ENCODE peak calls at places on chromosomes 1 and 21, in eight cellular contexts. L is body of pancreas, E is stomach, I is left lung, H is PC-3, P is heart right ventricle, J is HL-60, Z is upper lobe of right lung. Q is an unnamed sample.

GRCh38 chr1:24745711-24746582 is 700 bp downstream of the CLIC4 start:
- DNase-seq in L (peak), E (peak), I (no peak), H (peak), P (peak), J (peak), Z (peak), Q (peak)

GRCh38 chr1:61101461-61102440 is 19.4 kb downstream of the NFIA start:
- DNase-seq in L (no peak), E (no peak), I (no peak), H (no peak), P (no peak), J (no peak), Z (no peak), Q (no peak)

GRCh38 chr1:213369465-213369864 is 318.4 kb downstream of the RPS6KC1 start:
- DNase-seq in L (no peak), E (no peak), I (no peak), H (no peak), P (no peak), J (no peak), Z (no peak), Q (no peak)

GRCh38 chr1:10573446-10573845 is 98.7 kb downstream of the PEX14 start:
- DNase-seq in L (no peak), E (no peak), I (no peak), H (no peak), P (no peak), J (no peak), Z (no peak), Q (no peak)

GRCh38 chr1:14160766-14161165 is 437.7 kb upstream of the KAZN start:
- DNase-seq in L (no peak), E (no peak), I (no peak), H (no peak), P (no peak), J (no peak), Z (no peak), Q (no peak)

GRCh38 chr21:14545906-14546480 is at the start of gene SAMSN1:
- DNase-seq in L (peak), E (peak), I (peak), H (peak), P (no peak), J (peak), Z (no peak), Q (no peak)

GRCh38 chr1:161843156-161843555 is 77.0 kb downstream of the ATF6 start:
- DNase-seq in L (no peak), E (no peak), I (no peak), H (no peak), P (no peak), J (no peak), Z (no peak), Q (no peak)

GRCh38 chr1:42815938-42816599 is 853 bp upstream of the ERMAP start:
- DNase-seq in L (no peak), E (no peak), I (no peak), H (peak), P (no peak), J (peak), Z (no peak), Q (no peak)

GRCh38 chr1:234875953-234876814 is 252.5 kb downstream of the TOMM20 start:
- DNase-seq in L (peak), E (peak), I (peak), H (peak), P (no peak), J (peak), Z (peak), Q (peak)

GRCh38 chr1:9388628-9389184 is 96.0 kb downstream of the SPSB1 start:
- DNase-seq in L (no peak), E (no peak), I (no peak), H (peak), P (no peak), J (no peak), Z (no peak), Q (no peak)

GRCh38 chr1:211742889-211743529 is 67.6 kb upstream of the NEK2 start:
- DNase-seq in L (no peak), E (no peak), I (no peak), H (no peak), P (no peak), J (no peak), Z (no peak), Q (no peak)

GRCh38 chr1:145999321-146000024 is 3.1 kb upstream of the TXNIP start:
- DNase-seq in L (peak), E (peak), I (no peak), H (peak), P (no peak), J (no peak), Z (no peak), Q (no peak)

GRCh38 chr21:45128613-45129226 is 54.3 kb downstream of the ADARB1 start:
- DNase-seq in L (peak), E (peak), I (peak), H (peak), P (peak), J (peak), Z (peak), Q (no peak)

GRCh38 chr21:15446193-15446592 is 283.6 kb upstream of the USP25 start:
- DNase-seq in L (no peak), E (no peak), I (no peak), H (no peak), P (no peak), J (peak), Z (no peak), Q (no peak)

GRCh38 chr1:150973826-150974579 is 632 bp downstream of the CERS2 start:
- DNase-seq in L (peak), E (peak), I (peak), H (peak), P (peak), J (peak), Z (peak), Q (no peak)

GRCh38 chr1:219461891-219462528 is 150.9 kb downstream of the ZC3H11B start:
- DNase-seq in L (no peak), E (no peak), I (no peak), H (no peak), P (no peak), J (peak), Z (no peak), Q (no peak)

GRCh38 chr1:6448749-6449631 is 17.0 kb downstream of the TNFRSF25 start:
- DNase-seq in L (peak), E (peak), I (no peak), H (peak), P (no peak), J (no peak), Z (no peak), Q (no peak)

GRCh38 chr1:193104496-193104905 is 713 bp downstream of the GLRX2 start:
- DNase-seq in L (peak), E (peak), I (peak), H (peak), P (peak), J (peak), Z (peak), Q (no peak)

DNA sequence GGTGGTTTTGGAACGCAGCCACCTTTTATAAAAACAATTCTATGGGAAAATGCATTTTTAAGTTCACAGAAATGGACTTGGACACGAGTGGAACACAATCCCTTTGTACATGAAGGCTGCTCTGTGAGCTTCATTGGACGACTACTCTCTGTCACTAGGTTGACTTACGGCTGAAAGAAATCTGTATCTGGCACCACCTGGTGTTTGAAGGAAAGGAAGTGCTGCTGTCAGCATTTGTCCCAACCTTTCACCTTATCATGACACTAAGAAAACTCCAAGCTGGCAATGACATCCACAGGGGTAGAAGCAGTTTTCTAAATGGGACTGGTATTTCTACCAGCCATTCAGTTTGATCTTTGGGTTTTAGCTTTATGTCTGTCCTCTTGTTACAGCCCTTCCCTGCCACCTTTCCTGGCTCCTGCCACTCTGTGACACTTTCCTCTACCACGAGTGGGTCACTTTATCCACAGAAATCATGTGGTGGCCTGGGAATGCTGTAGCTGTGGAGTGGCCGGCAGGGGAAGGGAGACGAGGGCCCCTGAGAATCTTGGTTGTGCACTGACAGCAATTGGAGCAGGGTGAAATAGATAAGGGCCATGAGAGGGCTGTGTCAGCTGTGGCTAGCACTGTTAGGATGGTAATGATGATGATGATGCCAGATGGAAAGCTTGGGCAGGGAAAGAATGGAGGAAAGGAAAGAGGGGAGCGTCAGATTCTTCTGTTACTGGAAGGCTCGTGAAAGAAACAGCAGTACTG is 85.2 kb downstream of the TBX19 start:
- DNase-seq in L (peak), E (no peak), I (no peak), H (peak), P (no peak), J (no peak), Z (no peak), Q (no peak)
- TF ChIP-seq CTCF in L (no peak), E (no peak), I (no peak), H (peak), P (no peak), J (no peak), Z (no peak), Q (no peak)

GRCh38 chr21:29235714-29236197 is 63.0 kb upstream of the BACH1 start:
- DNase-seq in L (no peak), E (no peak), I (no peak), H (no peak), P (no peak), J (no peak), Z (no peak), Q (no peak)

GRCh38 chr21:29233611-29234540 is 64.8 kb upstream of the BACH1 start:
- DNase-seq in L (no peak), E (no peak), I (no peak), H (no peak), P (no peak), J (no peak), Z (no peak), Q (no peak)

GRCh38 chr21:29231781-29232548 is 66.8 kb upstream of the BACH1 start:
- DNase-seq in L (no peak), E (no peak), I (no peak), H (no peak), P (no peak), J (no peak), Z (no peak), Q (no peak)

GRCh38 chr21:29230541-29231275 is 68.0 kb upstream of the BACH1 start:
- DNase-seq in L (no peak), E (no peak), I (no peak), H (no peak), P (no peak), J (no peak), Z (no peak), Q (no peak)

GRCh38 chr21:29232601-29233541 is 65.9 kb upstream of the BACH1 start:
- DNase-seq in L (no peak), E (no peak), I (no peak), H (peak), P (no peak), J (no peak), Z (no peak), Q (no peak)
- H3K4me3 ChIP-seq in L (no peak), E (no peak), I (no peak), H (no peak), P (no peak), J (no peak), Z (no peak), Q (no peak)

GRCh38 chr1:205670143-205670431 is 10.2 kb downstream of the SLC45A3 start:
- DNase-seq in L (no peak), E (no peak), I (no peak), H (no peak), P (no peak), J (no peak), Z (no peak), Q (no peak)
- H3K27ac ChIP-seq in L (no peak), E (peak), I (no peak), H (no peak), P (no peak), J (no peak), Z (no peak), Q (no peak)

DNA sequence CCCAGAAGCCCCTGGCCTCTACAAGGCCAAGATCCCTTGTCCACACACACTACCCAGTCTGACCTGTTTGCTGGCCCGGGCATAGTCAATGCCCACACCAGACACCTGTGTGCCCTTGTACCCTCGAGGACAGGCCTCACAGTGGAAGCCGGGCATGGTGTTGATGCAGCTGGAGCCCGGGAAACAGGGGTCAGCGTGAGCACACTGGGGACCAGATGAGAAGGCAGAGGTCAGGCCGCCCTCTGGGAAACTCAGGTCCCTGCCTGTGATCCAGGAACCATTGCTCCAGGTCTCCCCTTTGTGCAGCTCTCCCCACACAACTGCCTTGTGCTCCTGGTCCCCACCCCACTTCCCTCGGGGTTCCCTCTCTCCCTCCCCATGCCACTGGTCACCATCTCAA is 5.5 kb downstream of the THBS3 start:
- DNase-seq in L (no peak), E (no peak), I (no peak), H (no peak), P (no peak), J (no peak), Z (no peak), Q (no peak)
- TF ChIP-seq CTCF in L (no peak), E (no peak), I (no peak), H (no peak), P (no peak), J (no peak), Z (no peak), Q (no peak)

GRCh38 chr1:153438599-153438998 is 21.9 kb downstream of the S100A7 start:
- DNase-seq in L (no peak), E (no peak), I (no peak), H (no peak), P (no peak), J (no peak), Z (no peak), Q (no peak)
- H3K4me3 ChIP-seq in L (no peak), E (no peak), I (no peak), H (no peak), P (no peak), J (no peak), Z (no peak), Q (no peak)

DNA sequence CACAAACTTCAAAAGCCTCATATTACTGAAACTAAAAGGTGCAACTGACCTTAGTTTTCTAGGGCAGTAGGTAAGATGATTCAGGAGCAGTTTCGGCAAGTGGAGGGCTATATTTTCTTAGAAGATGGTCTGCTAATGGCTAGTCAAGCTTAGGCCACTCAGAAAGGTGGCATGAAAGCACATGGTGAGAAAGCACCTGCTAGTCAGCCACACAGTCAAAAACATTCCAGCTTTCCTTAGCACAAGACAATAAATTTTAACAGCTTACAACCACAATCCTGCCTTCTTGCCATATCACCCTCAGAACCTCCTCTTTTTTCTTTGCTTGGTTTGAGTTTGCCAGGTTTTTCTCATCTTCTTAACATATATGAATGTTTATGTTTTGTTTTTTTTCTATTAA is 81.1 kb upstream of the SLFNL1 start:
- DNase-seq in L (no peak), E (no peak), I (no peak), H (no peak), P (no peak), J (no peak), Z (no peak), Q (no peak)
- H3K27ac ChIP-seq in L (peak), E (peak), I (no peak), H (peak), P (peak), J (no peak), Z (no peak), Q (peak)

Q was measured in right atrium auricular region.